ENCODE peak calls at places on chromosomes 2 and 18, in five cellular contexts. One of them, this sample, is unnamed.

GRCh38 chr2:73291093-73291460 is 2.3 kb downstream of the EGR4 start:
- DNase-seq in neural crest cell: peak
- DNase-seq in esophagus squamous epithelium: no peak
- DNase-seq in fibroblast of pulmonary artery: peak
- DNase-seq in PC-3: peak
- DNase-seq in this sample: no peak

GRCh38 chr2:45004569-45005181 is 4.6 kb downstream of the SIX2 start:
- DNase-seq in neural crest cell: no peak
- DNase-seq in esophagus squamous epithelium: no peak
- DNase-seq in fibroblast of pulmonary artery: peak
- DNase-seq in PC-3: no peak
- DNase-seq in this sample: no peak

GRCh38 chr2:195612515-195613495 is 44.2 kb upstream of the SLC39A10 start:
- DNase-seq in neural crest cell: no peak
- DNase-seq in esophagus squamous epithelium: no peak
- DNase-seq in fibroblast of pulmonary artery: peak
- DNase-seq in PC-3: peak
- DNase-seq in this sample: no peak

GRCh38 chr18:55427951-55428350 is 160.0 kb downstream of the TCF4 start:
- DNase-seq in neural crest cell: no peak
- DNase-seq in esophagus squamous epithelium: no peak
- DNase-seq in fibroblast of pulmonary artery: no peak
- DNase-seq in PC-3: no peak
- DNase-seq in this sample: no peak

GRCh38 chr2:85733121-85733960 is 20.4 kb upstream of the ATOH8 start:
- DNase-seq in neural crest cell: no peak
- DNase-seq in esophagus squamous epithelium: no peak
- DNase-seq in fibroblast of pulmonary artery: no peak
- DNase-seq in PC-3: no peak
- DNase-seq in this sample: no peak

GRCh38 chr18:34933880-34934689 is 107.1 kb upstream of the MAPRE2 start:
- DNase-seq in neural crest cell: no peak
- DNase-seq in esophagus squamous epithelium: no peak
- DNase-seq in fibroblast of pulmonary artery: peak
- DNase-seq in PC-3: no peak
- DNase-seq in this sample: no peak

GRCh38 chr2:196284033-196284844 is 112.9 kb upstream of the STK17B start:
- DNase-seq in neural crest cell: no peak
- DNase-seq in esophagus squamous epithelium: no peak
- DNase-seq in fibroblast of pulmonary artery: no peak
- DNase-seq in PC-3: no peak
- DNase-seq in this sample: no peak

GRCh38 chr2:70091816-70092215 is 4.5 kb downstream of the PCBP1 start:
- DNase-seq in neural crest cell: no peak
- DNase-seq in esophagus squamous epithelium: no peak
- DNase-seq in fibroblast of pulmonary artery: no peak
- DNase-seq in PC-3: no peak
- DNase-seq in this sample: no peak

GRCh38 chr2:177465400-177466138 is 73.0 kb downstream of the AGPS start:
- DNase-seq in neural crest cell: no peak
- DNase-seq in esophagus squamous epithelium: no peak
- DNase-seq in fibroblast of pulmonary artery: no peak
- DNase-seq in PC-3: no peak
- DNase-seq in this sample: no peak

GRCh38 chr2:217186565-217187218 is 326.8 kb upstream of the TNP1 start:
- DNase-seq in neural crest cell: no peak
- DNase-seq in esophagus squamous epithelium: no peak
- DNase-seq in fibroblast of pulmonary artery: no peak
- DNase-seq in PC-3: no peak
- DNase-seq in this sample: no peak

GRCh38 chr2:33267745-33268144 is 208.7 kb upstream of the RASGRP3 start:
- DNase-seq in neural crest cell: no peak
- DNase-seq in esophagus squamous epithelium: no peak
- DNase-seq in fibroblast of pulmonary artery: peak
- DNase-seq in PC-3: no peak
- DNase-seq in this sample: no peak

GRCh38 chr2:124570872-124571271 is 545.8 kb downstream of the CNTNAP5 start:
- DNase-seq in neural crest cell: no peak
- DNase-seq in esophagus squamous epithelium: no peak
- DNase-seq in fibroblast of pulmonary artery: no peak
- DNase-seq in PC-3: no peak
- DNase-seq in this sample: no peak

GRCh38 chr18:48032876-48033769 is 102.7 kb upstream of the SMAD2 start:
- DNase-seq in neural crest cell: no peak
- DNase-seq in esophagus squamous epithelium: no peak
- DNase-seq in fibroblast of pulmonary artery: peak
- DNase-seq in PC-3: peak
- DNase-seq in this sample: no peak

GRCh38 chr18:58392336-58393000 is 236.4 kb downstream of the ALPK2 start:
- DNase-seq in neural crest cell: no peak
- DNase-seq in esophagus squamous epithelium: no peak
- DNase-seq in fibroblast of pulmonary artery: peak
- DNase-seq in PC-3: no peak
- DNase-seq in this sample: no peak

GRCh38 chr2:65437392-65438135 is 5.2 kb upstream of the SPRED2 start:
- DNase-seq in neural crest cell: no peak
- DNase-seq in esophagus squamous epithelium: no peak
- DNase-seq in fibroblast of pulmonary artery: no peak
- DNase-seq in PC-3: no peak
- DNase-seq in this sample: no peak

GRCh38 chr2:233832869-233833812 is 21.2 kb downstream of the HJURP start:
- DNase-seq in neural crest cell: peak
- DNase-seq in esophagus squamous epithelium: no peak
- DNase-seq in fibroblast of pulmonary artery: peak
- DNase-seq in PC-3: peak
- DNase-seq in this sample: peak

GRCh38 chr2:223457301-223457700 is 144.9 kb downstream of the SCG2 start:
- DNase-seq in neural crest cell: no peak
- DNase-seq in esophagus squamous epithelium: no peak
- DNase-seq in fibroblast of pulmonary artery: no peak
- DNase-seq in PC-3: no peak
- DNase-seq in this sample: no peak

GRCh38 chr2:144078091-144078490 is 441.8 kb downstream of the ZEB2 start:
- DNase-seq in neural crest cell: no peak
- DNase-seq in esophagus squamous epithelium: no peak
- DNase-seq in fibroblast of pulmonary artery: peak
- DNase-seq in PC-3: no peak
- DNase-seq in this sample: no peak

GRCh38 chr18:42052137-42052708 is 97.2 kb downstream of the PIK3C3 start:
- DNase-seq in neural crest cell: no peak
- DNase-seq in esophagus squamous epithelium: no peak
- DNase-seq in fibroblast of pulmonary artery: peak
- DNase-seq in PC-3: peak
- DNase-seq in this sample: no peak

GRCh38 chr2:222033541-222033940 is 265.3 kb downstream of the PAX3 start:
- DNase-seq in neural crest cell: no peak
- DNase-seq in esophagus squamous epithelium: no peak
- DNase-seq in fibroblast of pulmonary artery: peak
- DNase-seq in PC-3: peak
- DNase-seq in this sample: no peak

GRCh38 chr2:241739651-241740050 is 5.2 kb downstream of the D2HGDH start:
- DNase-seq in neural crest cell: no peak
- DNase-seq in esophagus squamous epithelium: no peak
- DNase-seq in fibroblast of pulmonary artery: peak
- DNase-seq in PC-3: peak
- DNase-seq in this sample: no peak

GRCh38 chr2:1993711-1994682 is 249.7 kb upstream of the PXDN start:
- DNase-seq in neural crest cell: no peak
- DNase-seq in esophagus squamous epithelium: no peak
- DNase-seq in fibroblast of pulmonary artery: peak
- DNase-seq in PC-3: peak
- DNase-seq in this sample: no peak

GRCh38 chr2:71607490-71607889 is 154.1 kb downstream of the DYSF start:
- DNase-seq in neural crest cell: no peak
- DNase-seq in esophagus squamous epithelium: no peak
- DNase-seq in fibroblast of pulmonary artery: no peak
- DNase-seq in PC-3: no peak
- DNase-seq in this sample: no peak

GRCh38 chr2:9146656-9147055 is 60.0 kb upstream of the ASAP2 start:
- DNase-seq in neural crest cell: no peak
- DNase-seq in esophagus squamous epithelium: no peak
- DNase-seq in fibroblast of pulmonary artery: no peak
- DNase-seq in PC-3: peak
- DNase-seq in this sample: no peak

GRCh38 chr2:37323770-37324535 is 680 bp downstream of the PRKD3 start:
- DNase-seq in neural crest cell: peak
- DNase-seq in esophagus squamous epithelium: no peak
- DNase-seq in fibroblast of pulmonary artery: peak
- DNase-seq in PC-3: peak
- DNase-seq in this sample: no peak

GRCh38 chr2:212147921-212148513 is 390.6 kb downstream of the ERBB4 start:
- DNase-seq in neural crest cell: no peak
- DNase-seq in esophagus squamous epithelium: no peak
- DNase-seq in fibroblast of pulmonary artery: peak
- DNase-seq in PC-3: peak
- DNase-seq in this sample: no peak

GRCh38 chr2:170324640-170325046 is 146.7 kb downstream of the MYO3B start:
- DNase-seq in neural crest cell: peak
- DNase-seq in esophagus squamous epithelium: no peak
- DNase-seq in fibroblast of pulmonary artery: peak
- DNase-seq in PC-3: peak
- DNase-seq in this sample: peak

GRCh38 chr2:217752714-217753459 is 249.9 kb downstream of the TNS1 start:
- DNase-seq in neural crest cell: no peak
- DNase-seq in esophagus squamous epithelium: no peak
- DNase-seq in fibroblast of pulmonary artery: no peak
- DNase-seq in PC-3: no peak
- DNase-seq in this sample: no peak

GRCh38 chr2:143347303-143347702 is 218.1 kb downstream of the ARHGAP15 start:
- DNase-seq in neural crest cell: no peak
- DNase-seq in esophagus squamous epithelium: no peak
- DNase-seq in fibroblast of pulmonary artery: no peak
- DNase-seq in PC-3: no peak
- DNase-seq in this sample: no peak

GRCh38 chr2:2083113-2083757 is 247.8 kb downstream of the MYT1L start:
- DNase-seq in neural crest cell: no peak
- DNase-seq in esophagus squamous epithelium: no peak
- DNase-seq in fibroblast of pulmonary artery: no peak
- DNase-seq in PC-3: peak
- DNase-seq in this sample: no peak

GRCh38 chr2:237509905-237510304 is 22.9 kb downstream of the MLPH start:
- DNase-seq in neural crest cell: no peak
- DNase-seq in esophagus squamous epithelium: no peak
- DNase-seq in fibroblast of pulmonary artery: no peak
- DNase-seq in PC-3: no peak
- DNase-seq in this sample: no peak

GRCh38 chr2:236825989-236826510 is 256.4 kb downstream of the ACKR3 start:
- DNase-seq in neural crest cell: no peak
- DNase-seq in esophagus squamous epithelium: no peak
- DNase-seq in fibroblast of pulmonary artery: no peak
- DNase-seq in PC-3: no peak
- DNase-seq in this sample: no peak

GRCh38 chr2:120347387-120348010 is 1.6 kb downstream of the INHBB start:
- DNase-seq in neural crest cell: peak
- DNase-seq in esophagus squamous epithelium: no peak
- DNase-seq in fibroblast of pulmonary artery: no peak
- DNase-seq in PC-3: no peak
- DNase-seq in this sample: no peak

GRCh38 chr18:38956068-38956467 is 1390.5 kb upstream of the CELF4 start:
- DNase-seq in neural crest cell: no peak
- DNase-seq in esophagus squamous epithelium: no peak
- DNase-seq in fibroblast of pulmonary artery: no peak
- DNase-seq in PC-3: no peak
- DNase-seq in this sample: no peak

GRCh38 chr2:46850742-46851141 is 64.9 kb downstream of the MCFD2 start:
- DNase-seq in neural crest cell: no peak
- DNase-seq in esophagus squamous epithelium: no peak
- DNase-seq in fibroblast of pulmonary artery: peak
- DNase-seq in PC-3: peak
- DNase-seq in this sample: no peak

GRCh38 chr2:241391892-241392665 is 36.0 kb downstream of the FARP2 start:
- DNase-seq in neural crest cell: no peak
- DNase-seq in esophagus squamous epithelium: no peak
- DNase-seq in fibroblast of pulmonary artery: peak
- DNase-seq in PC-3: peak
- DNase-seq in this sample: peak

DNA sequence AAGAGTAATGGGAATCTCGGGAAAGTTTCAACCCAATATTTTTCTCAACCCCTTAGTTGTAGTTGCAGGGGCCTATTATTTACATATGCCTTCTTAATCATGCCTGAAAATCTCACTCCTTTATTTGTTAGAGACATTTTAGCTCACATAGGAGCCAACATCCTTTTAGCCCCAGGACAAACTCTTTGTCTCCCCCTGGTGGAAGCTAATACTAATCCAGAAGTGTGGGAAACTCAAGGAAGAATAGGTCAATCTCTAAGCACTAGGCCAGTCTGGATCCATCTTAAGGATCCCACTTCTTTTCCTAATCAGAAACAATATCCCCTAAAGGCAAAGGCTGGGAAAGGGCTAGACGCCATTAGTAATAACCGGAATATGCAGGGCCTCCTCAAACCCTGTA is 550.9 kb upstream of the PKDCC start:
- DNase-seq in neural crest cell: no peak
- DNase-seq in esophagus squamous epithelium: no peak
- DNase-seq in fibroblast of pulmonary artery: no peak
- DNase-seq in PC-3: peak
- DNase-seq in this sample: no peak
- TF ChIP-seq CTCF in neural crest cell: peak
- TF ChIP-seq CTCF in esophagus squamous epithelium: no peak
- TF ChIP-seq CTCF in fibroblast of pulmonary artery: peak
- TF ChIP-seq CTCF in PC-3: peak
- TF ChIP-seq CTCF in this sample: peak

GRCh38 chr2:151632993-151633592 is 101.2 kb downstream of the NEB start:
- DNase-seq in neural crest cell: no peak
- DNase-seq in esophagus squamous epithelium: no peak
- DNase-seq in fibroblast of pulmonary artery: peak
- DNase-seq in PC-3: peak
- DNase-seq in this sample: peak
- TF ChIP-seq CTCF in neural crest cell: peak
- TF ChIP-seq CTCF in esophagus squamous epithelium: peak
- TF ChIP-seq CTCF in fibroblast of pulmonary artery: peak
- TF ChIP-seq CTCF in PC-3: peak
- TF ChIP-seq CTCF in this sample: peak

GRCh38 chr2:207115715-207116364 is 49.9 kb downstream of the KLF7 start:
- DNase-seq in neural crest cell: no peak
- DNase-seq in esophagus squamous epithelium: no peak
- DNase-seq in fibroblast of pulmonary artery: peak
- DNase-seq in PC-3: no peak
- DNase-seq in this sample: no peak
- TF ChIP-seq CTCF in neural crest cell: peak
- TF ChIP-seq CTCF in esophagus squamous epithelium: no peak
- TF ChIP-seq CTCF in fibroblast of pulmonary artery: peak
- TF ChIP-seq CTCF in PC-3: no peak
- TF ChIP-seq CTCF in this sample: no peak

GRCh38 chr2:5911801-5912200 is 219.6 kb downstream of the SOX11 start:
- DNase-seq in neural crest cell: no peak
- DNase-seq in esophagus squamous epithelium: no peak
- DNase-seq in fibroblast of pulmonary artery: no peak
- DNase-seq in PC-3: no peak
- DNase-seq in this sample: no peak

GRCh38 chr2:5915926-5916325 is 223.7 kb downstream of the SOX11 start:
- DNase-seq in neural crest cell: peak
- DNase-seq in esophagus squamous epithelium: no peak
- DNase-seq in fibroblast of pulmonary artery: no peak
- DNase-seq in PC-3: peak
- DNase-seq in this sample: no peak

GRCh38 chr2:5913729-5914390 is 221.7 kb downstream of the SOX11 start:
- DNase-seq in neural crest cell: no peak
- DNase-seq in esophagus squamous epithelium: no peak
- DNase-seq in fibroblast of pulmonary artery: no peak
- DNase-seq in PC-3: no peak
- DNase-seq in this sample: no peak

GRCh38 chr2:5914831-5915611 is 222.8 kb downstream of the SOX11 start:
- DNase-seq in neural crest cell: no peak
- DNase-seq in esophagus squamous epithelium: no peak
- DNase-seq in fibroblast of pulmonary artery: no peak
- DNase-seq in PC-3: peak
- DNase-seq in this sample: no peak
- TF ChIP-seq CTCF in neural crest cell: peak
- TF ChIP-seq CTCF in esophagus squamous epithelium: no peak
- TF ChIP-seq CTCF in fibroblast of pulmonary artery: no peak
- TF ChIP-seq CTCF in PC-3: no peak
- TF ChIP-seq CTCF in this sample: no peak